ENCODE peak calls at places on chromosomes 16 and 17, in four cellular contexts. F is HepG2, J is K562, Y is GM12878. E is an unnamed sample.

GRCh38 chr17:47220531-47220999 is 11.4 kb downstream of the MYL4 start:
- ATAC-seq in Y (no peak), F (no peak), J (no peak), E (no peak)

GRCh38 chr16:19898924-19899604 is 14.4 kb upstream of the GPRC5B start:
- ATAC-seq in J (peak), Y (peak), F (peak), E (no peak)

GRCh38 chr17:70169707-70170597 is 620 bp downstream of the KCNJ2 start:
- ATAC-seq in J (peak), F (peak), Y (peak), E (peak)

GRCh38 chr16:54503011-54503410 is 216.4 kb upstream of the IRX3 start:
- ATAC-seq in Y (no peak), J (no peak), F (no peak), E (no peak)

GRCh38 chr17:59292174-59292523 is 39.3 kb upstream of the YPEL2 start:
- ATAC-seq in J (no peak), F (no peak), Y (no peak), E (no peak)

GRCh38 chr16:85733839-85734170 is 17.1 kb downstream of the C16orf74 start:
- ATAC-seq in Y (no peak), J (peak), F (no peak), E (no peak)

GRCh38 chr17:57372156-57372555 is 115.8 kb downstream of the MSI2 start:
- ATAC-seq in J (no peak), F (no peak), Y (no peak), E (no peak)

GRCh38 chr17:81990836-81991683 is 13.6 kb downstream of the ASPSCR1 start:
- ATAC-seq in F (no peak), J (no peak), Y (no peak), E (no peak)

GRCh38 chr17:39080416-39081179 is 70.8 kb downstream of the PLXDC1 start:
- ATAC-seq in F (no peak), Y (no peak), J (no peak), E (peak)

GRCh38 chr16:15928261-15929104 is 20.9 kb upstream of the ABCC1 start:
- ATAC-seq in F (peak), Y (no peak), J (no peak), E (no peak)

GRCh38 chr17:67912656-67913055 is 83.6 kb downstream of the C17orf58 start:
- ATAC-seq in F (no peak), Y (no peak), J (peak), E (no peak)

GRCh38 chr17:50560931-50561750 is 626 bp downstream of the CACNA1G start:
- ATAC-seq in J (no peak), Y (peak), F (peak), E (no peak)

GRCh38 chr16:21283521-21284289 is 5.6 kb upstream of the CRYM start:
- ATAC-seq in J (peak), F (peak), Y (no peak), E (peak)

GRCh38 chr17:9026741-9027140 is 5.4 kb downstream of the NTN1 start:
- ATAC-seq in F (no peak), J (no peak), Y (no peak), E (no peak)

GRCh38 chr16:4288148-4288921 is 15.5 kb upstream of the TFAP4 start:
- ATAC-seq in J (peak), F (peak), Y (peak), E (peak)
- TF ChIP-seq POLR2AphosphoS5 in J (no peak), F (no peak), Y (no peak), E (no peak)

DNA sequence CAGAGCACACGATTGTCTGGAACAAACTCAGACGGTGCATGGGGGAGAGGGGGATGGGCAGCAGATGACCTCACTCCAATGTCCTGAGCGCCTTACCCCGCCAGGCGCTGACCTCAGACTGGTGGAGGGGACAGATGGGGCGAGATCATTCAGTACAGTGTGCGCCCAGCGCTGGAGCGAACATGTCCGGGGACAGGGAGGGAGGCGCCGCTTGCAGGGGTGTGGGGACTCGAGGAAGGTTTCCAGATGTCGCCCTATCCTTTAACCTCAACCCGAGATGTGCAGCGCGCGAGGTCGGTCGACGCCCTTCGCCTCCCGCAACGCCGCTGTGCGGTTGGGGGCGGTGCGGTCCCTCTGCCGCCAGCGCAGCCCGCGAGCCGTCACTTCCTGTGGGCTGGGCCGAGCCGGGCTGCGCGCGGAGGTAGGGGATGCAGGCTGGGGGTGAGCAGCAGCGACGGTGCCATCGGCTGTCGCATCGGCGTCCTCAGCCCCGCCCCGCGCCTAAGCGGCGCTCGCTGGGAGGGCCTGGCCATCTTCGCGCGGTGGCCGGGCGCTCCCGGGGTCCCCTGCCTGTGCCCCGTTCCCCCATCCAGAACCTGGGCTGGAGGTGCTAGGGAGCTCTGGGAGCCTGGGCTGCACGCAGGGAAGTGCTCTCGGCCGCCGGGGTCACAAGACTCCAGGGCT is 5.3 kb upstream of the CDR2L start:
- ATAC-seq in F (peak), J (peak), Y (peak), E (peak)
- TF ChIP-seq POLR2A in F (peak), J (peak), Y (peak), E (peak)

DNA sequence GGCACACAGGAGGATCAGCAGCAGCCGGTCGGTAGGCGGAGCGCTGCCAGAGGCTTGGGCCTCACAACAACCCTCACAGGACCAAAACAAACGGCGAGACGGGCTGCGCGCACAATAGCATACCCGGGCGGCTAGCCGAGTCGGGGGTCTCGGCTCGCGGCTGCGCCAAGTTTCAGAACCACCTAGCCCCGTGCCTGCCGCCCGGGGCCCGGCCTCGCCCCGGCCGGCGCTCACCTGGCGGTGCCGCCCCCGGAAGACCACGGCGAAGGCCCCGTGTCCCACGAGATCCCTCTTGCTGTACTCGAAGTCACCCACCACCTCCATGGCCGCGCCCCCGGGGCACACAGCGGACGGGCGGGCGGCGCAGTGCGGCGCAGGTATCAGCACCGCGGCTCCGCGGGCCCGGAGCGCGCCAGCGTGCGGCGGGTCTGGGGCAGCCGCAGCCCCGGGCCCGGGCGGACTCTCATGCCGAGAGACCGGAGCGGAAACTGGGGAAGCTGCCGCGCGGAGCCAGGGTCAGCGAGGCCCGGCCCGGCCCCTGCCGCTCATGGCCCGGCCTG is 562 bp downstream of the ULK2 start:
- ATAC-seq in F (peak), J (no peak), Y (peak), E (peak)
- TF ChIP-seq POLR2AphosphoS5 in F (no peak), J (no peak), Y (no peak), E (peak)

DNA sequence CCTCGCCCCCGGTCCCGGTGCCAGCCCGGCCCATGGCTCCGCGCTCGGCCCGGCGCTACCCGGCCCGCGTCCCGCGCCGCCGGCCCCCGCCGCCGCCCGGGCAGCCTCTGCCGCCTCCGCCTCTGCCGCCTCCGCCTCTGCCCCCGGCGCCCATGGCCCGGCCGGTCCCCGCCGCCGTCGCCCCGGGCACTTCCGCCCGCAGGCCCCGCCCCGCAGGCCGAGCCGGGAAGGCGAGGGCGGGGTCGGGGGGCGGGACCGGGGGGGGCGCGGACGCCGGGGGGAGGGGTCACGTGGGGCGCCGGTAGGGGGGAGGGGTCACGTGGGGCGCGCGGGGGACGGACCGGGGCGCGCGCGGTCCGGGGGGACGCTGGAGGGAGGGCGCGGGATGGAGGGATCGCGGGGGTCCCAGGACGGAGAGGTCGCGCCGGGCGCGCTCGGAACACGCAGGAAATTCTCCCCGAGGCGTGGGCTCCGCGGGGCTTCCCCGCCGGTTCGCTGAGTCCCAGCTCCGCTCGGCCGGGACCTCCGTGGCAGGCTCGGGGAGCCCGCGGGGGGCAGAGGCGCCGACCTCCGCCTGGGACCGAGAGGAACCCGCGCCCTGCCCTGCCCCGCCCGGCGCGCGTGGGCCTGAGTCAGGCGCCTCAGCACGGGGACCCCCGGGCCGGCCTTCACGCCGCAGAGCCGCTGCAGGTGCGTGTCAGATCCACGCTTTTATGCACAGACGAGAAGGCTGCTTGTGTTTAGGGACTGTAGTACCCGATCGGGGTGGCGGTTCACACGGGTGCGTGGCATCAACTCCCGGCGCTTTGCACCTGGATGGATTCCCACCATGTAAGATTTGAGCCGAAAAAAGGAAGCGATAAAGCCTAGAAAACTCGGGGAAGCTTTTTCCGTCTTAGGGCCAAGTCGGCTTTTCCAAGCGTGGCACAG is at the start of gene PGAP6:
- ATAC-seq in Y (peak), J (peak), F (no peak), E (peak)
- TF ChIP-seq POLR2A in Y (peak), J (no peak), F (no peak), E (no peak)

DNA sequence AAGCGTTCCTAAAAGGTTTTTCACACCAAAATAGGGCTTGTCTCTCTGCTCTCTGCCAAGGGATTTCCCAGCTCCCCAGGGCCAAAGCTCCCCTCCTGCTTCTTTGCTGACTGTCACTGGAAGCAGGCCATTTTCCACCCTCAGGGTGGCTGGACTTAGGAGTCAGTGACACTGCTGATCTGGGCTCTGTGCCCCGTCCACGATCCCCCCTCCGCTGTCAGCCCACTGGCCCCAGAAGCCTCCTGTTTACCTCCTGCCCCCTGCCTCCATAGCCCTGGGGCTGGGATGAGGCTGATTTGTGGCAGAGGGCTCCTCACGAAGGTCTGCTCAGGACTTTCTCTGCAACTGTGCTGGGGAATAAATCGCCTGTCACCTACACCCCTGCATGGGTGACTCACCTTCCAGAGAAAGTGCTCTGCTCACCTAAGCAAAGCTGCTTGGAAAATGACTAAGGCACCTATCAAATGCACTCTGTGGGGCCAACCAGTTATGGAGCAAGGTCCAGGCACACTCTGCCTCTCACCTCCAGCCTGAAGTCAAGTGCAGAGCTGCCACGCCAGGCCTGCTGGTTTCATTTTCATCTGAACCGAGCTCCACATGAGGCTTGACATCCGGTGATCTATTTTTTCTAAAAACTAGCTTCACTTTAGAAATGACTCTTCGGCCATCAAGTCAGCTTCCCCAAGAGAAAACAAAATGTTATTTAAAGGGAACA is 4.9 kb downstream of the MAP3K14 start:
- ATAC-seq in F (peak), J (no peak), Y (peak), E (no peak)
- TF ChIP-seq POLR2AphosphoS5 in F (no peak), J (no peak), Y (peak), E (peak)

GRCh38 chr16:3073448-3073847 is 8.0 kb downstream of the IL32 start:
- ATAC-seq in Y (no peak), F (no peak), J (no peak), E (no peak)

GRCh38 chr16:3071655-3072054 is 6.2 kb downstream of the IL32 start:
- ATAC-seq in J (no peak), Y (no peak), F (no peak), E (no peak)

GRCh38 chr16:3070608-3071111 is 5.2 kb downstream of the IL32 start:
- ATAC-seq in F (no peak), Y (no peak), J (peak), E (no peak)

GRCh38 chr16:3076577-3076976 is 11.1 kb downstream of the IL32 start:
- ATAC-seq in Y (peak), J (no peak), F (no peak), E (no peak)

DNA sequence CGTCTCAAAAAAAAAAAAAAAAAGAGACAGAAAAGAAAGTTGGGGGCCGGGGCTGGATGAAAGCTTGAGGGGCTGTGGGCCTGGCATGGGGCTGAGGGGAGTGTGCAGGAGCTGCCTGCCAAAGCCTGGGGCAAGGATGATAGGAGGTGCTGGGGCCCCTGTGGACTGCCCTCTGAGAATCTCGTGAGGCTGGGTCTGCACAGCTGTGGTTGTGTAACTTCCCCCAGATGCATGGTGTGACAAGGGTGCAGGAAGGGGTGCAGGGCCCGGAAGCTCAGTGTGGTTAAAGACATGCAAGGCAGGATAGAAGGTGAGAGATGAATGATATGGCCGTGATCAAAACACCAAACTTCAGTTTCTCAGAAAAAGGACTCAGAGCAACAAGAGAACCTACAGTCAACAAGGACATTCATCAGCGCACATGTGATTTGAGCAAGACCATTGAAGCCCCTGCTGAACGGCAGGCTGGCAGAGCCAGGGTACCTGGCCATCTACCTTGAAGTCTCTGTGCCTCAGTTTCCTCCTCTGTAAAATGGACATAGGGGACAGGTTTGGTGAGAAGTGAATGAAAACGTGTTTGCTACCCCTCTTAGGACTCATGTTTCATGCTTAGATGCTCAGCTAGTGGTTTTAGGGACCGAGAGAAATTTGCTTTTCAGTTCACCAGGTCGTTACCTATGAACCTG is 9.6 kb downstream of the IL32 start:
- ATAC-seq in J (no peak), Y (peak), F (no peak), E (no peak)
- TF ChIP-seq POLR2A in J (no peak), Y (peak), F (no peak), E (no peak)

GRCh38 chr17:75720656-75721462 is at the start of gene ITGB4:
- ATAC-seq in Y (peak), F (peak), J (peak), E (peak)
- TF ChIP-seq POLR2AphosphoS5 in Y (no peak), F (no peak), J (no peak), E (no peak)

E was measured in gastroesophageal sphincter.